ENCODE peak calls at places on chromosome X, in seven cellular contexts. One of them, this sample, is unnamed.

GRCh38 chrX:124406294-124407013 is 60.1 kb downstream of the SH2D1A start:
- DNase-seq in psoas muscle: no peak
- DNase-seq in stimulated activated CD8-positive, alpha-beta memory T cell treated with anti-CD3 and anti-CD28 coated beads, Interleukin-7, amount 100 ng/mL, for 24 hours: peak; percentile 21
- DNase-seq in left kidney: peak; percentile 79
- DNase-seq in NAMALWA: peak; percentile 68
- DNase-seq in HFFc6: peak; percentile 70
- DNase-seq in NCI-H1092 treated with DMSO at 0.1 percent for 48 hours: peak; percentile 70
- DNase-seq in this sample: peak; percentile 77

GRCh38 chrX:38817004-38817703 is 15.9 kb downstream of the MID1IP1 start:
- DNase-seq in psoas muscle: peak; percentile 24
- DNase-seq in stimulated activated CD8-positive, alpha-beta memory T cell treated with anti-CD3 and anti-CD28 coated beads, Interleukin-7, amount 100 ng/mL, for 24 hours: no peak
- DNase-seq in left kidney: peak; percentile 65
- DNase-seq in NAMALWA: no peak
- DNase-seq in HFFc6: no peak
- DNase-seq in NCI-H1092 treated with DMSO at 0.1 percent for 48 hours: no peak
- DNase-seq in this sample: no peak

GRCh38 chrX:31580726-31581125 is 508.9 kb upstream of the FTHL17 start:
- DNase-seq in psoas muscle: no peak
- DNase-seq in stimulated activated CD8-positive, alpha-beta memory T cell treated with anti-CD3 and anti-CD28 coated beads, Interleukin-7, amount 100 ng/mL, for 24 hours: no peak
- DNase-seq in left kidney: no peak
- DNase-seq in NAMALWA: no peak
- DNase-seq in HFFc6: peak; percentile 38
- DNase-seq in NCI-H1092 treated with DMSO at 0.1 percent for 48 hours: no peak
- DNase-seq in this sample: no peak

GRCh38 chrX:115630204-115630603 is 69.2 kb downstream of the PLS3 start:
- DNase-seq in psoas muscle: no peak
- DNase-seq in stimulated activated CD8-positive, alpha-beta memory T cell treated with anti-CD3 and anti-CD28 coated beads, Interleukin-7, amount 100 ng/mL, for 24 hours: no peak
- DNase-seq in left kidney: no peak
- DNase-seq in NAMALWA: no peak
- DNase-seq in HFFc6: no peak
- DNase-seq in NCI-H1092 treated with DMSO at 0.1 percent for 48 hours: no peak
- DNase-seq in this sample: no peak

GRCh38 chrX:121161501-121161933 is 114.1 kb downstream of the GLUD2 start:
- DNase-seq in psoas muscle: no peak
- DNase-seq in stimulated activated CD8-positive, alpha-beta memory T cell treated with anti-CD3 and anti-CD28 coated beads, Interleukin-7, amount 100 ng/mL, for 24 hours: no peak
- DNase-seq in left kidney: no peak
- DNase-seq in NAMALWA: no peak
- DNase-seq in HFFc6: no peak
- DNase-seq in NCI-H1092 treated with DMSO at 0.1 percent for 48 hours: no peak
- DNase-seq in this sample: peak; percentile 1

GRCh38 chrX:115330498-115331138 is 41.1 kb downstream of the LUZP4 start:
- DNase-seq in psoas muscle: peak; percentile 22
- DNase-seq in stimulated activated CD8-positive, alpha-beta memory T cell treated with anti-CD3 and anti-CD28 coated beads, Interleukin-7, amount 100 ng/mL, for 24 hours: no peak
- DNase-seq in left kidney: peak; percentile 75
- DNase-seq in NAMALWA: peak; percentile 58
- DNase-seq in HFFc6: peak; percentile 40
- DNase-seq in NCI-H1092 treated with DMSO at 0.1 percent for 48 hours: peak; percentile 69
- DNase-seq in this sample: peak; percentile 38

GRCh38 chrX:55119712-55120111 is 30.9 kb downstream of the PAGE2 start:
- DNase-seq in psoas muscle: no peak
- DNase-seq in stimulated activated CD8-positive, alpha-beta memory T cell treated with anti-CD3 and anti-CD28 coated beads, Interleukin-7, amount 100 ng/mL, for 24 hours: no peak
- DNase-seq in left kidney: no peak
- DNase-seq in NAMALWA: no peak
- DNase-seq in HFFc6: peak; percentile 40
- DNase-seq in NCI-H1092 treated with DMSO at 0.1 percent for 48 hours: no peak
- DNase-seq in this sample: no peak

GRCh38 chrX:64202808-64203320 is 2.6 kb downstream of the AMER1 start:
- DNase-seq in psoas muscle: no peak
- DNase-seq in stimulated activated CD8-positive, alpha-beta memory T cell treated with anti-CD3 and anti-CD28 coated beads, Interleukin-7, amount 100 ng/mL, for 24 hours: no peak
- DNase-seq in left kidney: peak; percentile 53
- DNase-seq in NAMALWA: no peak
- DNase-seq in HFFc6: no peak
- DNase-seq in NCI-H1092 treated with DMSO at 0.1 percent for 48 hours: no peak
- DNase-seq in this sample: no peak

GRCh38 chrX:40434947-40435346 is 145.8 kb upstream of the ATP6AP2 start:
- DNase-seq in psoas muscle: peak; percentile 20
- DNase-seq in stimulated activated CD8-positive, alpha-beta memory T cell treated with anti-CD3 and anti-CD28 coated beads, Interleukin-7, amount 100 ng/mL, for 24 hours: no peak
- DNase-seq in left kidney: peak; percentile 81
- DNase-seq in NAMALWA: no peak
- DNase-seq in HFFc6: no peak
- DNase-seq in NCI-H1092 treated with DMSO at 0.1 percent for 48 hours: peak; percentile 85
- DNase-seq in this sample: peak; percentile 51

GRCh38 chrX:70360366-70360765 is 62.7 kb upstream of the GDPD2 start:
- DNase-seq in psoas muscle: no peak
- DNase-seq in stimulated activated CD8-positive, alpha-beta memory T cell treated with anti-CD3 and anti-CD28 coated beads, Interleukin-7, amount 100 ng/mL, for 24 hours: no peak
- DNase-seq in left kidney: no peak
- DNase-seq in NAMALWA: no peak
- DNase-seq in HFFc6: no peak
- DNase-seq in NCI-H1092 treated with DMSO at 0.1 percent for 48 hours: no peak
- DNase-seq in this sample: no peak

GRCh38 chrX:11381464-11381863 is 88.3 kb downstream of the AMELX start:
- DNase-seq in psoas muscle: no peak
- DNase-seq in stimulated activated CD8-positive, alpha-beta memory T cell treated with anti-CD3 and anti-CD28 coated beads, Interleukin-7, amount 100 ng/mL, for 24 hours: no peak
- DNase-seq in left kidney: peak; percentile 73
- DNase-seq in NAMALWA: peak; percentile 79
- DNase-seq in HFFc6: peak; percentile 41
- DNase-seq in NCI-H1092 treated with DMSO at 0.1 percent for 48 hours: peak; percentile 37
- DNase-seq in this sample: no peak

GRCh38 chrX:136781180-136781797 is 557 bp upstream of the ARHGEF6 start:
- DNase-seq in psoas muscle: peak; percentile 15
- DNase-seq in stimulated activated CD8-positive, alpha-beta memory T cell treated with anti-CD3 and anti-CD28 coated beads, Interleukin-7, amount 100 ng/mL, for 24 hours: no peak
- DNase-seq in left kidney: no peak
- DNase-seq in NAMALWA: no peak
- DNase-seq in HFFc6: peak; percentile 25
- DNase-seq in NCI-H1092 treated with DMSO at 0.1 percent for 48 hours: peak; percentile 46
- DNase-seq in this sample: no peak

GRCh38 chrX:40550069-40550468 is 30.7 kb upstream of the ATP6AP2 start:
- DNase-seq in psoas muscle: no peak
- DNase-seq in stimulated activated CD8-positive, alpha-beta memory T cell treated with anti-CD3 and anti-CD28 coated beads, Interleukin-7, amount 100 ng/mL, for 24 hours: no peak
- DNase-seq in left kidney: peak; percentile 1
- DNase-seq in NAMALWA: peak; percentile 65
- DNase-seq in HFFc6: no peak
- DNase-seq in NCI-H1092 treated with DMSO at 0.1 percent for 48 hours: peak; percentile 92
- DNase-seq in this sample: no peak

GRCh38 chrX:18676470-18676869 is 4.6 kb upstream of the RS1 start:
- DNase-seq in psoas muscle: no peak
- DNase-seq in stimulated activated CD8-positive, alpha-beta memory T cell treated with anti-CD3 and anti-CD28 coated beads, Interleukin-7, amount 100 ng/mL, for 24 hours: no peak
- DNase-seq in left kidney: peak; percentile 47
- DNase-seq in NAMALWA: no peak
- DNase-seq in HFFc6: no peak
- DNase-seq in NCI-H1092 treated with DMSO at 0.1 percent for 48 hours: peak; percentile 54
- DNase-seq in this sample: no peak

GRCh38 chrX:11266329-11266830 is 26.8 kb upstream of the AMELX start:
- DNase-seq in psoas muscle: no peak
- DNase-seq in stimulated activated CD8-positive, alpha-beta memory T cell treated with anti-CD3 and anti-CD28 coated beads, Interleukin-7, amount 100 ng/mL, for 24 hours: no peak
- DNase-seq in left kidney: no peak
- DNase-seq in NAMALWA: no peak
- DNase-seq in HFFc6: no peak
- DNase-seq in NCI-H1092 treated with DMSO at 0.1 percent for 48 hours: no peak
- DNase-seq in this sample: no peak

GRCh38 chrX:155216940-155217450 is 735 bp downstream of the VBP1 start:
- DNase-seq in psoas muscle: no peak
- DNase-seq in stimulated activated CD8-positive, alpha-beta memory T cell treated with anti-CD3 and anti-CD28 coated beads, Interleukin-7, amount 100 ng/mL, for 24 hours: no peak
- DNase-seq in left kidney: no peak
- DNase-seq in NAMALWA: no peak
- DNase-seq in HFFc6: peak; percentile 1
- DNase-seq in NCI-H1092 treated with DMSO at 0.1 percent for 48 hours: peak; percentile 62
- DNase-seq in this sample: no peak

GRCh38 chrX:95063554-95063953 is 1389.5 kb downstream of the FAM133A start:
- DNase-seq in psoas muscle: no peak
- DNase-seq in stimulated activated CD8-positive, alpha-beta memory T cell treated with anti-CD3 and anti-CD28 coated beads, Interleukin-7, amount 100 ng/mL, for 24 hours: no peak
- DNase-seq in left kidney: no peak
- DNase-seq in NAMALWA: no peak
- DNase-seq in HFFc6: peak; percentile 34
- DNase-seq in NCI-H1092 treated with DMSO at 0.1 percent for 48 hours: no peak
- DNase-seq in this sample: no peak

GRCh38 chrX:132216283-132216682 is 3.0 kb downstream of the RAP2C start:
- DNase-seq in psoas muscle: no peak
- DNase-seq in stimulated activated CD8-positive, alpha-beta memory T cell treated with anti-CD3 and anti-CD28 coated beads, Interleukin-7, amount 100 ng/mL, for 24 hours: no peak
- DNase-seq in left kidney: peak; percentile 36
- DNase-seq in NAMALWA: no peak
- DNase-seq in HFFc6: no peak
- DNase-seq in NCI-H1092 treated with DMSO at 0.1 percent for 48 hours: no peak
- DNase-seq in this sample: no peak

GRCh38 chrX:138765061-138765460 is 53.5 kb upstream of the FGF13 start:
- DNase-seq in psoas muscle: no peak
- DNase-seq in stimulated activated CD8-positive, alpha-beta memory T cell treated with anti-CD3 and anti-CD28 coated beads, Interleukin-7, amount 100 ng/mL, for 24 hours: no peak
- DNase-seq in left kidney: no peak
- DNase-seq in NAMALWA: no peak
- DNase-seq in HFFc6: no peak
- DNase-seq in NCI-H1092 treated with DMSO at 0.1 percent for 48 hours: no peak
- DNase-seq in this sample: no peak

GRCh38 chrX:150365051-150365952 is 2.2 kb downstream of the MAMLD1 start:
- DNase-seq in psoas muscle: peak; percentile 75
- DNase-seq in stimulated activated CD8-positive, alpha-beta memory T cell treated with anti-CD3 and anti-CD28 coated beads, Interleukin-7, amount 100 ng/mL, for 24 hours: no peak
- DNase-seq in left kidney: peak; percentile 81
- DNase-seq in NAMALWA: peak; percentile 31
- DNase-seq in HFFc6: no peak
- DNase-seq in NCI-H1092 treated with DMSO at 0.1 percent for 48 hours: peak; percentile 82
- DNase-seq in this sample: peak; percentile 87

GRCh38 chrX:24846551-24847170 is 152.9 kb downstream of the POLA1 start:
- DNase-seq in psoas muscle: no peak
- DNase-seq in stimulated activated CD8-positive, alpha-beta memory T cell treated with anti-CD3 and anti-CD28 coated beads, Interleukin-7, amount 100 ng/mL, for 24 hours: no peak
- DNase-seq in left kidney: no peak
- DNase-seq in NAMALWA: no peak
- DNase-seq in HFFc6: peak; percentile 1
- DNase-seq in NCI-H1092 treated with DMSO at 0.1 percent for 48 hours: peak; percentile 5
- DNase-seq in this sample: no peak

GRCh38 chrX:121052122-121052521 is 4.7 kb downstream of the GLUD2 start:
- DNase-seq in psoas muscle: no peak
- DNase-seq in stimulated activated CD8-positive, alpha-beta memory T cell treated with anti-CD3 and anti-CD28 coated beads, Interleukin-7, amount 100 ng/mL, for 24 hours: no peak
- DNase-seq in left kidney: no peak
- DNase-seq in NAMALWA: no peak
- DNase-seq in HFFc6: no peak
- DNase-seq in NCI-H1092 treated with DMSO at 0.1 percent for 48 hours: no peak
- DNase-seq in this sample: no peak

GRCh38 chrX:15245896-15246295 is 24.0 kb downstream of the ASB9 start:
- DNase-seq in psoas muscle: no peak
- DNase-seq in stimulated activated CD8-positive, alpha-beta memory T cell treated with anti-CD3 and anti-CD28 coated beads, Interleukin-7, amount 100 ng/mL, for 24 hours: no peak
- DNase-seq in left kidney: peak; percentile 2
- DNase-seq in NAMALWA: no peak
- DNase-seq in HFFc6: no peak
- DNase-seq in NCI-H1092 treated with DMSO at 0.1 percent for 48 hours: no peak
- DNase-seq in this sample: peak; percentile 7

GRCh38 chrX:68343551-68343950 is 89.7 kb downstream of the OPHN1 start:
- DNase-seq in psoas muscle: no peak
- DNase-seq in stimulated activated CD8-positive, alpha-beta memory T cell treated with anti-CD3 and anti-CD28 coated beads, Interleukin-7, amount 100 ng/mL, for 24 hours: no peak
- DNase-seq in left kidney: no peak
- DNase-seq in NAMALWA: no peak
- DNase-seq in HFFc6: no peak
- DNase-seq in NCI-H1092 treated with DMSO at 0.1 percent for 48 hours: no peak
- DNase-seq in this sample: no peak

GRCh38 chrX:119757979-119758681 is at the start of gene SOWAHD:
- DNase-seq in psoas muscle: peak; percentile 34
- DNase-seq in stimulated activated CD8-positive, alpha-beta memory T cell treated with anti-CD3 and anti-CD28 coated beads, Interleukin-7, amount 100 ng/mL, for 24 hours: no peak
- DNase-seq in left kidney: peak; percentile 65
- DNase-seq in NAMALWA: no peak
- DNase-seq in HFFc6: no peak
- DNase-seq in NCI-H1092 treated with DMSO at 0.1 percent for 48 hours: no peak
- DNase-seq in this sample: no peak

GRCh38 chrX:47515941-47516649 is 33.1 kb upstream of the ZNF41 start:
- DNase-seq in psoas muscle: no peak
- DNase-seq in stimulated activated CD8-positive, alpha-beta memory T cell treated with anti-CD3 and anti-CD28 coated beads, Interleukin-7, amount 100 ng/mL, for 24 hours: no peak
- DNase-seq in left kidney: no peak
- DNase-seq in NAMALWA: no peak
- DNase-seq in HFFc6: peak; percentile 45
- DNase-seq in NCI-H1092 treated with DMSO at 0.1 percent for 48 hours: no peak
- DNase-seq in this sample: no peak

GRCh38 chrX:42934020-42934701 is 156.2 kb upstream of the PPP1R2C start:
- DNase-seq in psoas muscle: no peak
- DNase-seq in stimulated activated CD8-positive, alpha-beta memory T cell treated with anti-CD3 and anti-CD28 coated beads, Interleukin-7, amount 100 ng/mL, for 24 hours: no peak
- DNase-seq in left kidney: no peak
- DNase-seq in NAMALWA: peak; percentile 34
- DNase-seq in HFFc6: no peak
- DNase-seq in NCI-H1092 treated with DMSO at 0.1 percent for 48 hours: no peak
- DNase-seq in this sample: no peak

GRCh38 chrX:47723689-47724088 is 64.7 kb upstream of the UXT start:
- DNase-seq in psoas muscle: no peak
- DNase-seq in stimulated activated CD8-positive, alpha-beta memory T cell treated with anti-CD3 and anti-CD28 coated beads, Interleukin-7, amount 100 ng/mL, for 24 hours: no peak
- DNase-seq in left kidney: no peak
- DNase-seq in NAMALWA: no peak
- DNase-seq in HFFc6: no peak
- DNase-seq in NCI-H1092 treated with DMSO at 0.1 percent for 48 hours: no peak
- DNase-seq in this sample: no peak

GRCh38 chrX:125202486-125203378 is 116.9 kb upstream of the TEX13C start:
- DNase-seq in psoas muscle: no peak
- DNase-seq in stimulated activated CD8-positive, alpha-beta memory T cell treated with anti-CD3 and anti-CD28 coated beads, Interleukin-7, amount 100 ng/mL, for 24 hours: no peak
- DNase-seq in left kidney: peak; percentile 5
- DNase-seq in NAMALWA: no peak
- DNase-seq in HFFc6: no peak
- DNase-seq in NCI-H1092 treated with DMSO at 0.1 percent for 48 hours: no peak
- DNase-seq in this sample: peak; percentile 16

GRCh38 chrX:68238568-68238967 is 194.7 kb downstream of the OPHN1 start:
- DNase-seq in psoas muscle: no peak
- DNase-seq in stimulated activated CD8-positive, alpha-beta memory T cell treated with anti-CD3 and anti-CD28 coated beads, Interleukin-7, amount 100 ng/mL, for 24 hours: no peak
- DNase-seq in left kidney: no peak
- DNase-seq in NAMALWA: peak; percentile 22
- DNase-seq in HFFc6: no peak
- DNase-seq in NCI-H1092 treated with DMSO at 0.1 percent for 48 hours: no peak
- DNase-seq in this sample: no peak

GRCh38 chrX:75784689-75785491 is at the start of gene MAGEE2:
- DNase-seq in psoas muscle: peak; percentile 17
- DNase-seq in stimulated activated CD8-positive, alpha-beta memory T cell treated with anti-CD3 and anti-CD28 coated beads, Interleukin-7, amount 100 ng/mL, for 24 hours: no peak
- DNase-seq in left kidney: peak; percentile 77
- DNase-seq in NAMALWA: no peak
- DNase-seq in HFFc6: no peak
- DNase-seq in NCI-H1092 treated with DMSO at 0.1 percent for 48 hours: peak; percentile 21
- DNase-seq in this sample: peak; percentile 24

GRCh38 chrX:54807524-54808108 is at the start of gene MAGED2:
- DNase-seq in psoas muscle: peak; percentile 37
- DNase-seq in stimulated activated CD8-positive, alpha-beta memory T cell treated with anti-CD3 and anti-CD28 coated beads, Interleukin-7, amount 100 ng/mL, for 24 hours: no peak
- DNase-seq in left kidney: peak; percentile 82
- DNase-seq in NAMALWA: peak; percentile 13
- DNase-seq in HFFc6: no peak
- DNase-seq in NCI-H1092 treated with DMSO at 0.1 percent for 48 hours: peak; percentile 36
- DNase-seq in this sample: peak; percentile 6

GRCh38 chrX:71565634-71566033 is 12.6 kb upstream of the GCNA start:
- DNase-seq in psoas muscle: no peak
- DNase-seq in stimulated activated CD8-positive, alpha-beta memory T cell treated with anti-CD3 and anti-CD28 coated beads, Interleukin-7, amount 100 ng/mL, for 24 hours: no peak
- DNase-seq in left kidney: no peak
- DNase-seq in NAMALWA: no peak
- DNase-seq in HFFc6: no peak
- DNase-seq in NCI-H1092 treated with DMSO at 0.1 percent for 48 hours: no peak
- DNase-seq in this sample: no peak

GRCh38 chrX:39309018-39309620 is 507.9 kb downstream of the MID1IP1 start:
- DNase-seq in psoas muscle: no peak
- DNase-seq in stimulated activated CD8-positive, alpha-beta memory T cell treated with anti-CD3 and anti-CD28 coated beads, Interleukin-7, amount 100 ng/mL, for 24 hours: no peak
- DNase-seq in left kidney: peak; percentile 6
- DNase-seq in NAMALWA: no peak
- DNase-seq in HFFc6: no peak
- DNase-seq in NCI-H1092 treated with DMSO at 0.1 percent for 48 hours: peak; percentile 47
- DNase-seq in this sample: no peak

GRCh38 chrX:20594985-20595384 is 328.3 kb upstream of the RPS6KA3 start:
- DNase-seq in psoas muscle: no peak
- DNase-seq in stimulated activated CD8-positive, alpha-beta memory T cell treated with anti-CD3 and anti-CD28 coated beads, Interleukin-7, amount 100 ng/mL, for 24 hours: no peak
- DNase-seq in left kidney: peak; percentile 20
- DNase-seq in NAMALWA: no peak
- DNase-seq in HFFc6: no peak
- DNase-seq in NCI-H1092 treated with DMSO at 0.1 percent for 48 hours: no peak
- DNase-seq in this sample: no peak